ENCODE peak calls at places on chromosomes 4 and X, in four cellular contexts. T is A549, L is K562, B is GM12878. N is an unnamed sample.

GRCh38 chrX:274904-275475 is 6.2 kb upstream of the PLCXD1 start:
- DNase-seq in B (no peak), T (no peak), L (no peak), N (no peak)

GRCh38 chrX:46551494-46552128 is 6.4 kb upstream of the ZNF674 start:
- DNase-seq in T (no peak), B (no peak), L (no peak), N (peak; percentile 80)

GRCh38 chr4:150960818-150961217 is 54.3 kb downstream of the LRBA start:
- DNase-seq in L (peak; percentile 57), B (no peak), T (peak; percentile 15), N (no peak)

GRCh38 chr4:61202100-61202637 is 2.0 kb downstream of the ADGRL3 start:
- DNase-seq in B (no peak), T (no peak), L (no peak), N (no peak)

GRCh38 chr4:102578270-102578669 is 77.1 kb downstream of the NFKB1 start:
- DNase-seq in B (no peak), L (no peak), T (no peak), N (no peak)

GRCh38 chr4:123599920-123600394 is 203.4 kb downstream of the SPRY1 start:
- DNase-seq in T (no peak), L (peak; percentile 41), B (peak; percentile 85), N (peak; percentile 5)

GRCh38 chr4:184253072-184253420 is 35.4 kb upstream of the ENPP6 start:
- DNase-seq in B (no peak), T (no peak), L (no peak), N (no peak)

GRCh38 chr4:158229768-158230167 is 19.5 kb downstream of the TMEM144 start:
- DNase-seq in L (no peak), T (no peak), B (no peak), N (no peak)

GRCh38 chr4:107098403-107098802 is 62.3 kb upstream of the DKK2 start:
- DNase-seq in T (no peak), L (no peak), B (no peak), N (no peak)

GRCh38 chr4:72295966-72296557 is 264.3 kb downstream of the NPFFR2 start:
- DNase-seq in L (peak; percentile 46), T (peak; percentile 1), B (no peak), N (peak; percentile 57)

GRCh38 chr4:176781739-176782100 is 11.0 kb downstream of the VEGFC start:
- DNase-seq in L (no peak), B (no peak), T (no peak), N (no peak)

GRCh38 chr4:117971406-117971805 is 62.9 kb upstream of the NDST3 start:
- DNase-seq in L (no peak), B (no peak), T (no peak), N (no peak)

GRCh38 chrX:136823175-136823574 is 42.4 kb upstream of the ARHGEF6 start:
- DNase-seq in B (no peak), T (no peak), L (no peak), N (peak; percentile 54)

GRCh38 chr4:71270901-71271300 is 67.9 kb upstream of the SLC4A4 start:
- DNase-seq in B (no peak), L (peak; percentile 12), T (peak; percentile 3), N (peak; percentile 45)

GRCh38 chr4:48261288-48261687 is 8.3 kb downstream of the TEC start:
- DNase-seq in B (no peak), L (no peak), T (no peak), N (peak; percentile 24)

GRCh38 chr4:154485127-154485773 is 6.3 kb downstream of the DCHS2 start:
- DNase-seq in T (no peak), B (peak; percentile 41), L (no peak), N (no peak)

GRCh38 chr4:16116019-16116418 is 32.2 kb upstream of the PROM1 start:
- DNase-seq in B (no peak), L (no peak), T (no peak), N (no peak)

GRCh38 chrX:28549839-28550238 is 37.4 kb upstream of the IL1RAPL1 start:
- DNase-seq in B (no peak), L (no peak), T (no peak), N (no peak)

GRCh38 chr4:154578919-154579318 is 11.6 kb downstream of the FGA start:
- DNase-seq in T (no peak), L (no peak), B (no peak), N (no peak)

GRCh38 chr4:144374065-144374464 is 233.5 kb upstream of the GYPA start:
- DNase-seq in L (no peak), T (no peak), B (peak; percentile 20), N (no peak)

GRCh38 chr4:151908734-151909497 is 148.1 kb upstream of the GATB start:
- DNase-seq in L (no peak), T (no peak), B (no peak), N (no peak)

GRCh38 chrX:129565046-129565649 is 25.1 kb downstream of the OCRL start:
- DNase-seq in B (no peak), T (no peak), L (no peak), N (peak; percentile 20)

GRCh38 chr4:4852591-4853362 is 6.7 kb upstream of the MSX1 start:
- DNase-seq in L (peak; percentile 48), T (no peak), B (no peak), N (peak; percentile 76)

GRCh38 chr4:89113415-89113814 is 2.1 kb downstream of the TIGD2 start:
- DNase-seq in T (no peak), L (no peak), B (no peak), N (no peak)

GRCh38 chr4:71261001-71261400 is 77.8 kb upstream of the SLC4A4 start:
- DNase-seq in L (no peak), B (no peak), T (no peak), N (no peak)

GRCh38 chr4:119744580-119744979 is 116.0 kb upstream of the PDE5A start:
- DNase-seq in L (no peak), B (no peak), T (no peak), N (no peak)

GRCh38 chrX:46330981-46331380 is 214.2 kb downstream of the ZNF674 start:
- DNase-seq in T (no peak), B (no peak), L (no peak), N (no peak)

GRCh38 chrX:15418041-15418706 is 34.0 kb upstream of the VEGFD start:
- DNase-seq in L (no peak), T (no peak), B (no peak), N (peak; percentile 88)

GRCh38 chrX:18677140-18677834 is 5.4 kb upstream of the RS1 start:
- DNase-seq in L (peak; percentile 18), T (no peak), B (no peak), N (no peak)

GRCh38 chr4:127732623-127733199 is 2.5 kb downstream of the SLC25A31 start:
- DNase-seq in L (no peak), B (peak; percentile 12), T (peak; percentile 38), N (peak; percentile 60)

GRCh38 chrX:77743720-77744119 is 42.3 kb downstream of the ATRX start:
- DNase-seq in B (no peak), T (no peak), L (no peak), N (peak; percentile 4)

GRCh38 chr4:8355864-8356565 is 84.5 kb downstream of the ACOX3 start:
- DNase-seq in T (no peak), L (no peak), B (no peak), N (peak; percentile 31)

GRCh38 chr4:168486961-168487820 is 6.9 kb upstream of the DDX60L start:
- DNase-seq in T (peak; percentile 58), B (no peak), L (no peak), N (peak; percentile 82)

GRCh38 chrX:110004210-110004609 is 1.3 kb downstream of the TMEM164 start:
- DNase-seq in L (no peak), B (no peak), T (no peak), N (no peak)

GRCh38 chrX:110008001-110008635 is 5.2 kb downstream of the TMEM164 start:
- DNase-seq in T (no peak), B (no peak), L (no peak), N (no peak)

GRCh38 chrX:110006826-110007375 is 4.0 kb downstream of the TMEM164 start:
- DNase-seq in T (no peak), L (no peak), B (no peak), N (peak; percentile 19)

GRCh38 chrX:110004970-110005369 is 2.1 kb downstream of the TMEM164 start:
- DNase-seq in L (no peak), B (no peak), T (no peak), N (no peak)

GRCh38 chrX:110006161-110006560 is 3.2 kb downstream of the TMEM164 start:
- DNase-seq in B (no peak), L (no peak), T (no peak), N (no peak)
- TF ChIP-seq ELK1 in B (no peak), L (no peak), T (no peak), N (no peak)

GRCh38 chrX:118726887-118727685 is at the start of gene IL13RA1:
- DNase-seq in L (peak; percentile 88), B (no peak), T (peak; percentile 74), N (peak; percentile 76)
- TF ChIP-seq RAD21 in L (no peak), B (no peak), T (no peak), N (no peak)

DNA sequence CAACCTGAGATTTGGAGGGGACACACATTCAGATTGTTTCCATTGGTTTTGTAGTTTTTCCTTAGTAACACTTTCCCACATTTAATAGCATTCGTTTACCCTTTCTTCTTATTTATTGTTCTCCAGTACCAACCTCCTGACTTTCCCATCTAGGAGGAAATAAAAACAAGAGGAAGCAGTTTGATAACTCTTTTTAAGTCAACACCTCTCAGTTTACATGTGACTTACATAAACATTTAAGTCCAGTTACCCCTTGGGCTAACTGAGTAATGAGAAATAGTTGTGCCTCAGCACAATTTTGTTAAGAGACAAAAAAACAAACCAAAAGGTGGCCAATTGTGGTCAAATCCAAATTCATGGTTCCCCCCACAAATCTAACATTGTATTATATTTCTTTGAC is 34.8 kb downstream of the PHOX2B start:
- DNase-seq in T (no peak), B (no peak), L (no peak), N (no peak)
- TF ChIP-seq ELK1 in T (no peak), B (no peak), L (no peak), N (no peak)

DNA sequence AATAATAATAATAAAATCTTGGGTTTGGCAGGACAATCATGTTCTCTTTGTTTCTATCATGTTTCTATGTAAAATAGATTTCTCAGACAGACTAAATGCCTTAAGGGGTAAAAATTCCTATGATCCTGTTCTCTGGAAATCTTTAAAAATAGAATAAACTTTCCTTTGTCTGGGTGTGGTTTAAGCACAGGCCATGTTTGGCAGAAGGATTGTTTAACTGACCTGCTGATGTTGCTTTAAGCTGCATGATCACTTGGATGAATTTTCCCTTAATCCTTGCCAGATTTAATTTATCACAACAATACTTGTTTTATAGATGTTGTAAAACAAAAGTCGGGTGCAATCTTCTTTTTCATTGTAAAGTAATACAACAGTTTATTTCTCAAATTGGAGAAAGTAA is 341.7 kb upstream of the FAT1 start:
- DNase-seq in L (no peak), T (no peak), B (no peak), N (no peak)
- TF ChIP-seq RAD21 in L (no peak), T (no peak), B (no peak), N (no peak)

GRCh38 chrX:12930150-12930549 is 23.7 kb downstream of the TLR8 start:
- DNase-seq in B (no peak), L (no peak), T (no peak), N (no peak)
- TF ChIP-seq ELK1 in B (no peak), L (no peak), T (no peak), N (no peak)